ENCODE peak calls at places on chromosomes 3 and 15, in eight cellular contexts. B, M, U, G, T, N, A and O are unnamed samples.

GRCh38 chr3:105518806-105519418 is 152.2 kb downstream of the ALCAM start:
- DNase-seq in N (no peak), T (peak), U (no peak), G (no peak), M (no peak), A (peak), B (peak), O (peak)

GRCh38 chr3:110180733-110181132 is 843.4 kb upstream of the DPPA4 start:
- DNase-seq in T (no peak), M (no peak), G (no peak), A (peak), U (no peak), B (peak), N (no peak), O (no peak)

GRCh38 chr3:15429080-15429479 is 1.7 kb downstream of the EAF1 start:
- DNase-seq in A (no peak), M (no peak), N (no peak), T (no peak), U (no peak), B (no peak), G (no peak), O (no peak)

GRCh38 chr3:27713435-27713880 is 8.7 kb downstream of the EOMES start:
- DNase-seq in A (no peak), M (no peak), N (no peak), T (no peak), B (no peak), U (no peak), G (no peak), O (no peak)

GRCh38 chr3:146134348-146135117 is 26.5 kb downstream of the PLOD2 start:
- DNase-seq in A (no peak), B (no peak), G (no peak), M (no peak), N (no peak), U (no peak), T (no peak), O (no peak)

GRCh38 chr15:50883903-50884302 is 24.6 kb upstream of the AP4E1 start:
- DNase-seq in T (no peak), B (no peak), U (no peak), M (no peak), G (peak), A (no peak), N (no peak), O (peak)

GRCh38 chr15:85581495-85581894 is 201.1 kb downstream of the AKAP13 start:
- DNase-seq in G (no peak), N (no peak), A (no peak), U (no peak), T (no peak), M (peak), B (peak), O (no peak)

GRCh38 chr3:189787622-189788021 is 156.4 kb downstream of the TP63 start:
- DNase-seq in N (no peak), M (no peak), A (no peak), G (no peak), T (no peak), U (no peak), B (no peak), O (no peak)

GRCh38 chr3:193086688-193087087 is 154.3 kb upstream of the PLAAT1 start:
- DNase-seq in U (no peak), B (no peak), G (no peak), M (no peak), T (no peak), N (no peak), A (no peak), O (no peak)

GRCh38 chr3:25428950-25429349 is 887 bp downstream of the RARB start:
- DNase-seq in T (no peak), N (no peak), G (no peak), M (no peak), B (no peak), U (no peak), A (no peak), O (no peak)

GRCh38 chr15:69853572-69853971 is 244.1 kb downstream of the TLE3 start:
- DNase-seq in A (peak), B (no peak), M (no peak), N (no peak), U (no peak), G (no peak), T (no peak), O (no peak)

GRCh38 chr15:70267879-70268278 is 170.2 kb upstream of the TLE3 start:
- DNase-seq in T (no peak), N (no peak), M (no peak), G (no peak), A (no peak), B (no peak), U (no peak), O (no peak)

GRCh38 chr15:92807971-92808571 is 92.1 kb upstream of the CHD2 start:
- DNase-seq in B (no peak), M (no peak), N (no peak), T (no peak), U (no peak), G (no peak), A (no peak), O (no peak)

GRCh38 chr3:127079211-127079610 is 96.3 kb downstream of the PLXNA1 start:
- DNase-seq in M (no peak), T (no peak), G (no peak), N (no peak), U (no peak), B (no peak), A (no peak), O (no peak)

GRCh38 chr15:101396484-101397261 is 92.8 kb downstream of the PCSK6 start:
- DNase-seq in N (no peak), T (no peak), M (no peak), G (no peak), B (no peak), A (no peak), U (no peak), O (no peak)

GRCh38 chr15:52331490-52332240 is 36.1 kb upstream of the MYO5C start:
- DNase-seq in U (no peak), A (no peak), T (peak), N (no peak), M (peak), B (peak), G (no peak), O (peak)

GRCh38 chr15:82999905-83000671 is 11.4 kb downstream of the C15orf40 start:
- DNase-seq in N (no peak), T (no peak), G (no peak), M (peak), A (peak), U (no peak), B (peak), O (no peak)

GRCh38 chr15:95902606-95903005 is 427.9 kb upstream of the NR2F2 start:
- DNase-seq in G (no peak), N (no peak), U (no peak), T (no peak), B (no peak), M (no peak), A (no peak), O (no peak)

GRCh38 chr3:172201136-172201989 is 162.0 kb downstream of the FNDC3B start:
- DNase-seq in M (no peak), N (no peak), U (no peak), A (peak), B (peak), G (no peak), T (no peak), O (no peak)

GRCh38 chr3:111617406-111617805 is 22.3 kb upstream of the ZBED2 start:
- DNase-seq in A (no peak), G (no peak), M (no peak), T (no peak), N (no peak), U (no peak), B (no peak), O (no peak)

GRCh38 chr3:121064121-121064520 is 156.1 kb downstream of the STXBP5L start:
- DNase-seq in B (no peak), A (no peak), U (no peak), G (no peak), M (no peak), T (no peak), N (no peak), O (no peak)

GRCh38 chr15:52511084-52511483 is 17.6 kb downstream of the MYO5A start:
- DNase-seq in U (no peak), M (no peak), N (no peak), T (no peak), A (no peak), G (no peak), B (no peak), O (no peak)

GRCh38 chr15:89714775-89715174 is 24.2 kb downstream of the WDR93 start:
- DNase-seq in N (no peak), B (no peak), M (no peak), A (no peak), U (no peak), T (no peak), G (no peak), O (no peak)

GRCh38 chr15:87747106-87747505 is 509.4 kb downstream of the NTRK3 start:
- DNase-seq in N (no peak), U (no peak), A (no peak), T (no peak), B (no peak), G (no peak), M (no peak), O (no peak)

GRCh38 chr3:154919226-154919625 is 160.9 kb upstream of the MME start:
- DNase-seq in B (no peak), A (no peak), N (no peak), G (no peak), M (no peak), T (no peak), U (no peak), O (no peak)

GRCh38 chr15:74995779-74996765 is 709 bp downstream of the SCAMP5 start:
- DNase-seq in U (no peak), T (peak), N (peak), A (no peak), B (peak), G (no peak), M (no peak), O (no peak)

GRCh38 chr3:48600711-48601621 is 5.8 kb upstream of the COL7A1 start:
- DNase-seq in B (no peak), G (no peak), M (no peak), U (no peak), T (no peak), N (no peak), A (no peak), O (no peak)

GRCh38 chr3:181616088-181617070 is 95.3 kb upstream of the SOX2 start:
- DNase-seq in A (no peak), B (no peak), T (no peak), N (no peak), U (no peak), G (no peak), M (no peak), O (no peak)

GRCh38 chr3:124088801-124089200 is 96.9 kb upstream of the ROPN1 start:
- DNase-seq in G (no peak), B (no peak), T (no peak), A (no peak), U (no peak), M (no peak), N (no peak), O (no peak)

GRCh38 chr15:84671211-84671610 is 13.2 kb upstream of the NMB start:
- DNase-seq in U (no peak), M (no peak), N (no peak), T (no peak), G (no peak), A (peak), B (no peak), O (no peak)